ENCODE peak calls at places on chromosomes 5 and 9, in four cellular contexts. A, G, Y and B are unnamed samples.

GRCh38 chr5:180172447-180173197 is 36.4 kb downstream of the RASGEF1C start:
- DNase-seq in A (no peak), G (peak), Y (no peak), B (no peak)

GRCh38 chr9:120650352-120650751 is 63.9 kb downstream of the MEGF9 start:
- DNase-seq in A (no peak), G (no peak), Y (no peak), B (no peak)

GRCh38 chr9:111632051-111632450 is 917 bp downstream of the DNAJC25 start:
- DNase-seq in A (no peak), G (no peak), Y (peak), B (peak)

GRCh38 chr5:35183243-35183955 is 46.9 kb downstream of the PRLR start:
- DNase-seq in A (peak), G (peak), Y (peak), B (peak)

GRCh38 chr5:143581148-143581547 is 177.7 kb upstream of the NR3C1 start:
- DNase-seq in A (no peak), G (no peak), Y (no peak), B (no peak)

GRCh38 chr5:148202531-148203092 is at the start of gene SPINK6:
- DNase-seq in A (no peak), G (no peak), Y (no peak), B (no peak)

GRCh38 chr5:172732201-172732865 is 38.7 kb downstream of the DUSP1 start:
- DNase-seq in A (no peak), G (no peak), Y (no peak), B (no peak)

GRCh38 chr9:130692365-130692764 is 1.2 kb upstream of the EXOSC2 start:
- DNase-seq in A (no peak), G (no peak), Y (no peak), B (no peak)

GRCh38 chr5:101977729-101978345 is 318.2 kb downstream of the SLCO4C1 start:
- DNase-seq in A (peak), G (peak), Y (peak), B (peak)

GRCh38 chr9:70580593-70581195 is 166.2 kb upstream of the KLF9 start:
- DNase-seq in A (no peak), G (no peak), Y (no peak), B (peak)